ENCODE peak calls at places on chromosomes 2 and 18, in nine cellular contexts. Z is adrenal gland, P is BJ, Q is epithelial cell of proximal tubule, U is uterus, B is coronary artery, C is kidney epithelial cell, Y is upper lobe of right lung, F is brain microvascular endothelial cell. H is an unnamed sample.
A peak's percentile ranks its signal among the peaks of the same experiment; 100 is the strongest.

GRCh38 chr18:2656237-2657042 is 914 bp downstream of the SMCHD1 start:
- DNase-seq in Z (peak; percentile 68), P (no peak), Q (no peak), U (peak; percentile 47), B (peak; percentile 87), C (no peak), Y (peak; percentile 81), F (no peak), H (peak; percentile 32)

GRCh38 chr18:69400253-69400975 is at the start of gene DOK6:
- DNase-seq in Z (peak; percentile 47), P (peak; percentile 15), Q (no peak), U (peak; percentile 20), B (peak; percentile 77), C (peak; percentile 37), Y (peak; percentile 62), F (peak; percentile 82), H (no peak)

GRCh38 chr2:16508061-16508851 is 157.4 kb downstream of the CYRIA start:
- DNase-seq in Z (peak; percentile 54), P (no peak), Q (no peak), U (no peak), B (no peak), C (no peak), Y (peak; percentile 73), F (no peak), H (no peak)

GRCh38 chr2:197399887-197400540 is 34.8 kb downstream of the SF3B1 start:
- DNase-seq in Z (no peak), P (no peak), Q (no peak), U (no peak), B (no peak), C (no peak), Y (no peak), F (no peak), H (no peak)

GRCh38 chr18:8333961-8334360 is 275.3 kb upstream of the RAB12 start:
- DNase-seq in Z (no peak), P (no peak), Q (no peak), U (no peak), B (no peak), C (no peak), Y (no peak), F (no peak), H (no peak)

GRCh38 chr2:11056614-11057013 is 98.7 kb upstream of the SLC66A3 start:
- DNase-seq in Z (peak; percentile 26), P (peak; percentile 74), Q (peak; percentile 85), U (no peak), B (no peak), C (peak; percentile 88), Y (no peak), F (peak; percentile 78), H (no peak)

GRCh38 chr2:113962692-113963480 is 73.0 kb downstream of the ACTR3 start:
- DNase-seq in Z (no peak), P (no peak), Q (no peak), U (no peak), B (no peak), C (no peak), Y (no peak), F (peak; percentile 53), H (no peak)

GRCh38 chr18:11246883-11247282 is 97.5 kb upstream of the PIEZO2 start:
- DNase-seq in Z (no peak), P (no peak), Q (no peak), U (no peak), B (no peak), C (no peak), Y (no peak), F (no peak), H (no peak)

GRCh38 chr2:29228276-29228675 is 113.1 kb downstream of the CLIP4 start:
- DNase-seq in Z (no peak), P (no peak), Q (no peak), U (no peak), B (no peak), C (no peak), Y (no peak), F (no peak), H (no peak)

GRCh38 chr18:80148316-80149199 is 39.5 kb downstream of the ADNP2 start:
- DNase-seq in Z (peak; percentile 35), P (no peak), Q (no peak), U (no peak), B (no peak), C (no peak), Y (peak; percentile 68), F (no peak), H (no peak)

GRCh38 chr18:23881778-23882177 is 132.8 kb upstream of the TTC39C start:
- DNase-seq in Z (no peak), P (no peak), Q (no peak), U (no peak), B (no peak), C (no peak), Y (no peak), F (no peak), H (no peak)

GRCh38 chr2:210553371-210553770 is 3.0 kb upstream of the CPS1 start:
- DNase-seq in Z (peak; percentile 28), P (no peak), Q (no peak), U (no peak), B (no peak), C (no peak), Y (no peak), F (peak; percentile 75), H (no peak)

GRCh38 chr2:105655244-105655643 is 89.5 kb upstream of the NCK2 start:
- DNase-seq in Z (no peak), P (no peak), Q (no peak), U (no peak), B (no peak), C (no peak), Y (no peak), F (no peak), H (no peak)

GRCh38 chr2:20682166-20682565 is 15.2 kb downstream of the GDF7 start:
- DNase-seq in Z (no peak), P (no peak), Q (no peak), U (no peak), B (no peak), C (no peak), Y (no peak), F (peak; percentile 20), H (no peak)

GRCh38 chr18:74146756-74147155 is 878 bp downstream of the FBXO15 start:
- DNase-seq in Z (no peak), P (peak; percentile 29), Q (no peak), U (no peak), B (no peak), C (no peak), Y (no peak), F (no peak), H (no peak)
- H3K4me3 ChIP-seq in Z (peak overlapping the region; percentile 75), P (no peak overlapping the region), Q (peak overlapping the region; percentile 89), U (no peak overlapping the region), B (no peak overlapping the region), C (no peak overlapping the region), Y (peak overlapping the region; percentile 75), F (peak overlapping the region; percentile 96), H (peak overlapping the region; percentile 82)

DNA sequence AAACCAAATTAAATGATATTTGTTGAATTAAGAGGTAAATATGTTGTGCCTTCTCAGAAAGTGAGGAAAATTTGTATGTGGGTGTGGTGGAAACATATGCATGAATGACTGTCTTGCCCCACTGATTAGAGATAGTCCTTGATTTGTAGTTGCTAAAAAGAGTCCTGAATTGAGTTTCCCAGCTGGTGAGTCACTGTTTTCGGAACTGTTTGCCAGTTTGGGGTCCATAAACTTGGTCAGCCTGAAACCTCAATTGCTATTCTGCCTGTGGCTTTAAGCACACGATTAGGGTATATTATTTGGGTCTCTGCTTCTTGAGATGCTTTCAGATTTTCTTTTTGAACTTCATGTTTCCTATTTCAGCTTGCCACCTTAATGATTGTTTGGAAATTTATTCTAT is 53.3 kb downstream of the PIKFYVE start:
- DNase-seq in Z (no peak), P (no peak), Q (no peak), U (no peak), B (no peak), C (peak; percentile 1), Y (no peak), F (peak; percentile 9), H (no peak)
- H3K4me3 ChIP-seq in Z (no peak overlapping the region), P (no peak overlapping the region), Q (no peak overlapping the region), U (no peak overlapping the region), B (no peak overlapping the region), C (no peak overlapping the region), Y (no peak overlapping the region), F (no peak overlapping the region), H (no peak overlapping the region)

GRCh38 chr2:172103471-172104292 is 982 bp upstream of the DLX2 start:
- DNase-seq in Z (peak; percentile 79), P (no peak), Q (no peak), U (peak; percentile 43), B (no peak), C (peak; percentile 52), Y (peak; percentile 89), F (peak; percentile 76), H (no peak)

GRCh38 chr2:172105715-172106124 is 3.0 kb upstream of the DLX2 start:
- DNase-seq in Z (no peak), P (no peak), Q (no peak), U (no peak), B (no peak), C (no peak), Y (no peak), F (no peak), H (no peak)

GRCh38 chr2:172108587-172108930 is 5.9 kb upstream of the DLX2 start:
- DNase-seq in Z (no peak), P (no peak), Q (no peak), U (no peak), B (no peak), C (no peak), Y (no peak), F (no peak), H (no peak)

GRCh38 chr2:172107690-172108586 is 5.2 kb upstream of the DLX2 start:
- DNase-seq in Z (no peak), P (no peak), Q (no peak), U (no peak), B (no peak), C (no peak), Y (no peak), F (no peak), H (peak; percentile 21)

GRCh38 chr2:172106128-172106961 is 3.6 kb upstream of the DLX2 start:
- DNase-seq in Z (no peak), P (no peak), Q (no peak), U (no peak), B (no peak), C (no peak), Y (no peak), F (no peak), H (peak; percentile 38)
- H3K4me3 ChIP-seq in Z (peak overlapping the region; percentile 38), P (peak overlapping the region; percentile 48), Q (peak overlapping the region; percentile 47), U (no peak overlapping the region), B (peak overlapping the region; percentile 41), C (peak overlapping the region; percentile 24), Y (no peak overlapping the region), F (peak overlapping the region; percentile 56), H (peak overlapping the region; percentile 22)

DNA sequence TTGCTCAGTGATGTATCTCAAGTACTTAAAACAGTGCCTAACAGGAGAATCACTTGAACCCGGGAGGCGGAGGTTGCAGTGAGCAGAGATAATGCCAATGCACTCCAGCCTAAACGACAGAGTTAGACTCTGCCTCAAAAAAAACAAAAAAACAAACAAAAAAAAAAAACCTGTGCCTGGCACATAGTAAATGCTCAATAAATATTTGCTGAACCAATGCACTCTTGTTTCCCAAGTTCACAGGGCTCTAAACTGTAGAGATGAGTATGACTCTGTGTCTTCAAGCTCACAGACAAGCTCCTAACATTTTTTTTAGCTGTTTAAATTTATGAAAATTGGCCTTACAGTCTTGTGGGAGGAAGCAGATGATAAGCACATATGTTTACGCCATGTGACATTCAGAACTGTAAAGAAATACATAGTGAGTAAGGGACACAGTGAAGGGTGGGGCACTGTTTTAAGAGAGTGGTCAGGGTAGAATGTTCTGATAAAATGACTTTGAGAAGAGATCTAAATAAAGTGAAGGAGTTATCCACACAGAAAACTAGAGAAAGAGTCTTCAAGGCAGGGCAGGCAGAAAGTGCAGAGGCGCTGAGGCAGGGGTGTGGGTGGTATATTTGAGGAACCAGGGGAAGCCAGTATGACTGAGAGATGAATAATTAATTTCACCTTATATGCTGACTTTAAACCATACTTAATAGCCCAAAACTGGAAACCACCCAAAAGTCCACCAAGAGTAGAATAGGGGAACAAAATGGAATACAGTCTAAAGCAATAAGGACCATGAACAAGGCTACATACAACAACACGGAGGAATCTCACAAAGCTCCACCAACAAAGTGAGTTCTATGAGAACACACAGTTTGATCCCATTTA is 8.7 kb downstream of the MREG start:
- DNase-seq in Z (no peak), P (no peak), Q (no peak), U (no peak), B (no peak), C (no peak), Y (no peak), F (no peak), H (no peak)
- H3K4me3 ChIP-seq in Z (no peak overlapping the region), P (no peak overlapping the region), Q (no peak overlapping the region), U (no peak overlapping the region), B (no peak overlapping the region), C (no peak overlapping the region), Y (no peak overlapping the region), F (no peak overlapping the region), H (no peak overlapping the region)